ENCODE peak calls at places on chromosomes 2 and 18, in six cellular contexts. One of them, this sample, is unnamed.

GRCh38 chr2:201781583-201782051 is 884 bp upstream of the ALS2 start:
- DNase-seq in right cardiac atrium: peak; percentile 69
- DNase-seq in left lung: no peak
- DNase-seq in MM.1S: peak; percentile 21
- DNase-seq in testis: peak; percentile 34
- DNase-seq in hepatocyte: no peak
- DNase-seq in this sample: no peak

GRCh38 chr2:128791120-128791982 is 472.7 kb upstream of the HS6ST1 start:
- DNase-seq in hepatocyte: no peak
- DNase-seq in MM.1S: no peak
- DNase-seq in right cardiac atrium: peak; percentile 64
- DNase-seq in testis: no peak
- DNase-seq in left lung: peak; percentile 71
- DNase-seq in this sample: no peak

GRCh38 chr2:75548036-75548573 is 12.6 kb downstream of the EVA1A start:
- DNase-seq in left lung: no peak
- DNase-seq in hepatocyte: no peak
- DNase-seq in right cardiac atrium: peak; percentile 55
- DNase-seq in MM.1S: no peak
- DNase-seq in testis: no peak
- DNase-seq in this sample: no peak

GRCh38 chr18:34978953-34979608 is 62.1 kb upstream of the MAPRE2 start:
- DNase-seq in left lung: peak; percentile 78
- DNase-seq in hepatocyte: peak; percentile 90
- DNase-seq in right cardiac atrium: peak; percentile 66
- DNase-seq in testis: peak; percentile 47
- DNase-seq in MM.1S: peak; percentile 48
- DNase-seq in this sample: no peak

GRCh38 chr2:43467889-43468288 is 127.9 kb downstream of the THADA start:
- DNase-seq in MM.1S: no peak
- DNase-seq in left lung: no peak
- DNase-seq in testis: no peak
- DNase-seq in right cardiac atrium: no peak
- DNase-seq in hepatocyte: no peak
- DNase-seq in this sample: no peak

GRCh38 chr2:179125404-179125803 is 75.5 kb upstream of the CCDC141 start:
- DNase-seq in MM.1S: no peak
- DNase-seq in hepatocyte: no peak
- DNase-seq in left lung: no peak
- DNase-seq in right cardiac atrium: no peak
- DNase-seq in testis: no peak
- DNase-seq in this sample: no peak

GRCh38 chr18:33239298-33239697 is 201.2 kb downstream of the CCDC178 start:
- DNase-seq in hepatocyte: no peak
- DNase-seq in left lung: no peak
- DNase-seq in testis: no peak
- DNase-seq in MM.1S: peak; percentile 64
- DNase-seq in right cardiac atrium: no peak
- DNase-seq in this sample: no peak

GRCh38 chr2:25129901-25130520 is 38.4 kb downstream of the POMC start:
- DNase-seq in hepatocyte: no peak
- DNase-seq in left lung: peak; percentile 50
- DNase-seq in testis: peak; percentile 42
- DNase-seq in MM.1S: no peak
- DNase-seq in right cardiac atrium: peak; percentile 35
- DNase-seq in this sample: no peak

GRCh38 chr18:77086656-77087390 is 45.8 kb downstream of the MBP start:
- DNase-seq in left lung: no peak
- DNase-seq in right cardiac atrium: peak; percentile 75
- DNase-seq in hepatocyte: peak; percentile 64
- DNase-seq in MM.1S: no peak
- DNase-seq in testis: no peak
- DNase-seq in this sample: no peak

GRCh38 chr2:143428700-143429099 is 299.5 kb downstream of the ARHGAP15 start:
- DNase-seq in MM.1S: no peak
- DNase-seq in testis: no peak
- DNase-seq in hepatocyte: no peak
- DNase-seq in right cardiac atrium: no peak
- DNase-seq in left lung: no peak
- DNase-seq in this sample: no peak

GRCh38 chr2:102051659-102052366 is 60.1 kb downstream of the IL1R2 start:
- DNase-seq in right cardiac atrium: peak; percentile 74
- DNase-seq in left lung: no peak
- DNase-seq in testis: no peak
- DNase-seq in MM.1S: no peak
- DNase-seq in hepatocyte: no peak
- DNase-seq in this sample: no peak

GRCh38 chr2:126850951-126851350 is 47.7 kb upstream of the TEX51 start:
- DNase-seq in hepatocyte: no peak
- DNase-seq in testis: no peak
- DNase-seq in left lung: no peak
- DNase-seq in MM.1S: no peak
- DNase-seq in right cardiac atrium: no peak
- DNase-seq in this sample: no peak

GRCh38 chr2:171089489-171089888 is 71.2 kb downstream of the TLK1 start:
- DNase-seq in MM.1S: no peak
- DNase-seq in hepatocyte: no peak
- DNase-seq in left lung: no peak
- DNase-seq in right cardiac atrium: no peak
- DNase-seq in testis: no peak
- DNase-seq in this sample: no peak

GRCh38 chr18:22828171-22828570 is 105.0 kb upstream of the RBBP8 start:
- DNase-seq in left lung: no peak
- DNase-seq in hepatocyte: no peak
- DNase-seq in MM.1S: no peak
- DNase-seq in testis: no peak
- DNase-seq in right cardiac atrium: no peak
- DNase-seq in this sample: no peak

GRCh38 chr2:57376985-57377384 is 669.6 kb upstream of the VRK2 start:
- DNase-seq in left lung: no peak
- DNase-seq in MM.1S: no peak
- DNase-seq in hepatocyte: peak; percentile 18
- DNase-seq in testis: no peak
- DNase-seq in right cardiac atrium: no peak
- DNase-seq in this sample: no peak

GRCh38 chr2:37855283-37856041 is 69.6 kb upstream of the RMDN2 start:
- DNase-seq in hepatocyte: no peak
- DNase-seq in left lung: peak; percentile 78
- DNase-seq in right cardiac atrium: peak; percentile 81
- DNase-seq in MM.1S: no peak
- DNase-seq in testis: no peak
- DNase-seq in this sample: no peak

GRCh38 chr2:127101048-127101611 is 5.8 kb downstream of the BIN1 start:
- DNase-seq in testis: no peak
- DNase-seq in hepatocyte: no peak
- DNase-seq in left lung: peak; percentile 18
- DNase-seq in MM.1S: no peak
- DNase-seq in right cardiac atrium: peak; percentile 13
- DNase-seq in this sample: no peak

GRCh38 chr2:18900691-18901113 is 311.3 kb upstream of the NT5C1B start:
- DNase-seq in testis: peak; percentile 24
- DNase-seq in hepatocyte: no peak
- DNase-seq in MM.1S: no peak
- DNase-seq in left lung: no peak
- DNase-seq in right cardiac atrium: peak; percentile 49
- DNase-seq in this sample: no peak

GRCh38 chr2:63983986-63984605 is 35.1 kb downstream of the VPS54 start:
- DNase-seq in right cardiac atrium: no peak
- DNase-seq in hepatocyte: no peak
- DNase-seq in left lung: no peak
- DNase-seq in testis: no peak
- DNase-seq in MM.1S: no peak
- DNase-seq in this sample: peak; percentile 21

GRCh38 chr2:152525277-152525838 is 190.4 kb downstream of the FMNL2 start:
- DNase-seq in MM.1S: no peak
- DNase-seq in right cardiac atrium: peak; percentile 69
- DNase-seq in left lung: no peak
- DNase-seq in testis: no peak
- DNase-seq in hepatocyte: no peak
- DNase-seq in this sample: no peak

GRCh38 chr2:160920791-160921303 is 239.4 kb upstream of the TANK start:
- DNase-seq in left lung: no peak
- DNase-seq in testis: peak; percentile 28
- DNase-seq in hepatocyte: peak; percentile 55
- DNase-seq in MM.1S: no peak
- DNase-seq in right cardiac atrium: peak; percentile 71
- DNase-seq in this sample: no peak

GRCh38 chr2:221958224-221958623 is 340.6 kb downstream of the PAX3 start:
- DNase-seq in testis: no peak
- DNase-seq in MM.1S: no peak
- DNase-seq in left lung: no peak
- DNase-seq in right cardiac atrium: no peak
- DNase-seq in hepatocyte: no peak
- DNase-seq in this sample: no peak

GRCh38 chr2:61770746-61771145 is 83.1 kb downstream of the FAM161A start:
- DNase-seq in right cardiac atrium: no peak
- DNase-seq in testis: no peak
- DNase-seq in MM.1S: no peak
- DNase-seq in hepatocyte: no peak
- DNase-seq in left lung: no peak
- DNase-seq in this sample: no peak

GRCh38 chr2:62406573-62407043 is 99.4 kb downstream of the TMEM17 start:
- DNase-seq in left lung: no peak
- DNase-seq in right cardiac atrium: no peak
- DNase-seq in hepatocyte: no peak
- DNase-seq in testis: no peak
- DNase-seq in MM.1S: no peak
- DNase-seq in this sample: no peak

GRCh38 chr2:133197156-133197555 is 371.1 kb downstream of the NCKAP5 start:
- DNase-seq in left lung: no peak
- DNase-seq in testis: no peak
- DNase-seq in MM.1S: no peak
- DNase-seq in hepatocyte: no peak
- DNase-seq in right cardiac atrium: no peak
- DNase-seq in this sample: no peak

GRCh38 chr18:76821875-76822509 is 365 bp upstream of the ZNF236 start:
- DNase-seq in testis: peak; percentile 62
- DNase-seq in MM.1S: peak; percentile 56
- DNase-seq in left lung: peak; percentile 91
- DNase-seq in right cardiac atrium: peak; percentile 89
- DNase-seq in hepatocyte: peak; percentile 78
- DNase-seq in this sample: peak; percentile 78

GRCh38 chr2:102063948-102064678 is 72.4 kb downstream of the IL1R2 start:
- DNase-seq in hepatocyte: peak; percentile 92
- DNase-seq in MM.1S: no peak
- DNase-seq in testis: peak; percentile 93
- DNase-seq in left lung: peak; percentile 87
- DNase-seq in right cardiac atrium: peak; percentile 94
- DNase-seq in this sample: no peak

DNA sequence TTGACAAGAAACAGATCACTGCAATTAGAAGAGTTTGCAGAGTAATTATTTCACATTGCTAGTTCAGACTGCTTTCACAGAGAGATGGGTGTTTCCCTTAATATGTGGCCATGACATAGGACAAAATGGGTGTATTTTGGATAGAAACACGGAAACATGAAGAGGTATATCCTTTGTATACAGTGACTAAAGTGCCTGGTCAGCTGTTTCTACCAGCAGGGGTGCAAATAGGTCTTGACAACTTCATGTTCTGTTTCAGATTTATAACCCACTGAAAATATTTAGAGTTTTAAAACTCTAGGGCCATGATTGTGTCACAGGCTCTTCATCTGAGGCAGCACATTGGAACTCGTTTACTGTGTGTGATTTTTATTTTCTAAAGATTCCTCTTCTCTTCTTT is 357.1 kb upstream of the TNP1 start:
- DNase-seq in hepatocyte: no peak
- DNase-seq in right cardiac atrium: no peak
- DNase-seq in testis: no peak
- DNase-seq in MM.1S: no peak
- DNase-seq in left lung: no peak
- DNase-seq in this sample: no peak
- H3K27me3 ChIP-seq in hepatocyte: no peaks in the 10 kb centered on the region
- H3K27me3 ChIP-seq in right cardiac atrium: no peaks in the 10 kb centered on the region
- H3K27me3 ChIP-seq in testis: no peaks in the 10 kb centered on the region
- H3K27me3 ChIP-seq in MM.1S: peaks cover 51% of the 10 kb centered on the region
- H3K27me3 ChIP-seq in left lung: no peaks in the 10 kb centered on the region
- H3K27me3 ChIP-seq in this sample: no peaks in the 10 kb centered on the region

GRCh38 chr2:68790600-68790999 is 56.0 kb downstream of the ARHGAP25 start:
- DNase-seq in left lung: no peak
- DNase-seq in MM.1S: no peak
- DNase-seq in hepatocyte: no peak
- DNase-seq in testis: no peak
- DNase-seq in right cardiac atrium: no peak
- DNase-seq in this sample: no peak
- H3K27me3 ChIP-seq in left lung: no peaks in the 10 kb centered on the region
- H3K27me3 ChIP-seq in MM.1S: no peaks in the 10 kb centered on the region
- H3K27me3 ChIP-seq in hepatocyte: no peaks in the 10 kb centered on the region
- H3K27me3 ChIP-seq in testis: no peaks in the 10 kb centered on the region
- H3K27me3 ChIP-seq in right cardiac atrium: no peaks in the 10 kb centered on the region
- H3K27me3 ChIP-seq in this sample: no peaks in the 10 kb centered on the region

DNA sequence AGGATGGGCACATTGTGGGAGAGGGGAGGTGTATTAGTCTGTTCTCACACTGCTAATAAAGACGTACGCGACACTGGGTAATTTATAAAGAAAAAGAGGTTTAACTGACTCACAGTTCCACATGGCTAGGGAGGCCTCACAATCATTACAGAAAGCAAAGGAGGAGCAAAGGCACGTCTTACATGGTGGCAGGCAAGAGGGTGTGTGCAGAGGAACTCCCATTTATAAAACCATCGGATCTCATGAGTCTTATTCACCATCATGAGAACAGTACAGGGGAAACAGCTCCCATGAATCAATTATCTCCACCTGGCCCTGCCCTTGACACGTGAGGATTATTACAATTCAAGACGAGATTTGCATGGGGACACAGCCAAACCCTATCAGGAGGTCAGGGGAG is 266.7 kb downstream of the HAUS1 start:
- DNase-seq in MM.1S: no peak
- DNase-seq in right cardiac atrium: no peak
- DNase-seq in left lung: no peak
- DNase-seq in hepatocyte: no peak
- DNase-seq in testis: no peak
- DNase-seq in this sample: no peak
- H3K27me3 ChIP-seq in MM.1S: no peaks in the 10 kb centered on the region
- H3K27me3 ChIP-seq in right cardiac atrium: no peaks in the 10 kb centered on the region
- H3K27me3 ChIP-seq in left lung: no peaks in the 10 kb centered on the region
- H3K27me3 ChIP-seq in hepatocyte: no peaks in the 10 kb centered on the region
- H3K27me3 ChIP-seq in testis: no peaks in the 10 kb centered on the region
- H3K27me3 ChIP-seq in this sample: no peaks in the 10 kb centered on the region

GRCh38 chr2:50345691-50346090 is 686.2 kb downstream of the NRXN1 start:
- DNase-seq in hepatocyte: no peak
- DNase-seq in right cardiac atrium: no peak
- DNase-seq in testis: no peak
- DNase-seq in left lung: no peak
- DNase-seq in MM.1S: no peak
- DNase-seq in this sample: no peak
- H3K27me3 ChIP-seq in hepatocyte: peaks cover 65% of the 10 kb centered on the region
- H3K27me3 ChIP-seq in right cardiac atrium: peaks cover 2% of the 10 kb centered on the region
- H3K27me3 ChIP-seq in testis: no peaks in the 10 kb centered on the region
- H3K27me3 ChIP-seq in left lung: peaks cover 37% of the 10 kb centered on the region
- H3K27me3 ChIP-seq in MM.1S: no peaks in the 10 kb centered on the region
- H3K27me3 ChIP-seq in this sample: no peaks in the 10 kb centered on the region

GRCh38 chr2:238887616-238888015 is 39.7 kb downstream of the TWIST2 start:
- DNase-seq in left lung: no peak
- DNase-seq in right cardiac atrium: no peak
- DNase-seq in testis: no peak
- DNase-seq in hepatocyte: no peak
- DNase-seq in MM.1S: no peak
- DNase-seq in this sample: no peak
- H3K27me3 ChIP-seq in left lung: no peaks in the 10 kb centered on the region
- H3K27me3 ChIP-seq in right cardiac atrium: no peaks in the 10 kb centered on the region
- H3K27me3 ChIP-seq in testis: no peaks in the 10 kb centered on the region
- H3K27me3 ChIP-seq in hepatocyte: no peaks in the 10 kb centered on the region
- H3K27me3 ChIP-seq in MM.1S: peaks cover 85% of the 10 kb centered on the region
- H3K27me3 ChIP-seq in this sample: no peaks in the 10 kb centered on the region

GRCh38 chr2:218871345-218872302 is 9.0 kb upstream of the WNT10A start:
- DNase-seq in hepatocyte: no peak
- DNase-seq in left lung: no peak
- DNase-seq in testis: no peak
- DNase-seq in right cardiac atrium: no peak
- DNase-seq in MM.1S: no peak
- DNase-seq in this sample: no peak
- H3K27me3 ChIP-seq in hepatocyte: peaks cover 94% of the 10 kb centered on the region
- H3K27me3 ChIP-seq in left lung: peaks cover 62% of the 10 kb centered on the region
- H3K27me3 ChIP-seq in testis: no peaks in the 10 kb centered on the region
- H3K27me3 ChIP-seq in right cardiac atrium: no peaks in the 10 kb centered on the region
- H3K27me3 ChIP-seq in MM.1S: no peaks in the 10 kb centered on the region
- H3K27me3 ChIP-seq in this sample: no peaks in the 10 kb centered on the region

This sample was measured in GM06990.